ENCODE peak calls at places on chromosomes 7 and 10, in four cellular contexts. B is K562, Q is HepG2, D is GM12878. V is an unnamed sample.

GRCh38 chr10:109647627-109648026 is 275.7 kb downstream of the XPNPEP1 start:
- DNase-seq in B (no peak), D (no peak), Q (no peak), V (peak; percentile 11)

GRCh38 chr7:137975223-137975622 is 26.7 kb downstream of the CREB3L2 start:
- DNase-seq in D (no peak), Q (no peak), B (peak; percentile 61), V (no peak)

GRCh38 chr10:70476249-70477035 is 2.1 kb upstream of the PALD1 start:
- DNase-seq in D (no peak), B (no peak), Q (no peak), V (no peak)

GRCh38 chr10:16459428-16459939 is 22.7 kb downstream of the PTER start:
- DNase-seq in D (no peak), Q (no peak), B (no peak), V (no peak)

GRCh38 chr10:86651631-86652331 is 2.6 kb upstream of the OPN4 start:
- DNase-seq in D (no peak), B (no peak), Q (no peak), V (no peak)

GRCh38 chr10:49679480-49679893 is at the start of gene C10orf53:
- DNase-seq in B (peak; percentile 87), Q (no peak), D (no peak), V (no peak)

GRCh38 chr7:504221-505081 is 15.2 kb downstream of the PDGFA start:
- DNase-seq in B (no peak), D (no peak), Q (no peak), V (no peak)

GRCh38 chr10:125017547-125018298 is 75.8 kb downstream of the ZRANB1 start:
- DNase-seq in Q (no peak), D (no peak), B (no peak), V (no peak)

GRCh38 chr10:127940866-127941640 is 34.1 kb downstream of the PTPRE start:
- DNase-seq in D (no peak), B (no peak), Q (no peak), V (no peak)

GRCh38 chr7:137081694-137082093 is 213.2 kb downstream of the CHRM2 start:
- DNase-seq in Q (no peak), D (no peak), B (no peak), V (no peak)

GRCh38 chr10:131982796-131983195 is 1.1 kb upstream of the BNIP3 start:
- DNase-seq in D (no peak), B (no peak), Q (no peak), V (no peak)

DNA sequence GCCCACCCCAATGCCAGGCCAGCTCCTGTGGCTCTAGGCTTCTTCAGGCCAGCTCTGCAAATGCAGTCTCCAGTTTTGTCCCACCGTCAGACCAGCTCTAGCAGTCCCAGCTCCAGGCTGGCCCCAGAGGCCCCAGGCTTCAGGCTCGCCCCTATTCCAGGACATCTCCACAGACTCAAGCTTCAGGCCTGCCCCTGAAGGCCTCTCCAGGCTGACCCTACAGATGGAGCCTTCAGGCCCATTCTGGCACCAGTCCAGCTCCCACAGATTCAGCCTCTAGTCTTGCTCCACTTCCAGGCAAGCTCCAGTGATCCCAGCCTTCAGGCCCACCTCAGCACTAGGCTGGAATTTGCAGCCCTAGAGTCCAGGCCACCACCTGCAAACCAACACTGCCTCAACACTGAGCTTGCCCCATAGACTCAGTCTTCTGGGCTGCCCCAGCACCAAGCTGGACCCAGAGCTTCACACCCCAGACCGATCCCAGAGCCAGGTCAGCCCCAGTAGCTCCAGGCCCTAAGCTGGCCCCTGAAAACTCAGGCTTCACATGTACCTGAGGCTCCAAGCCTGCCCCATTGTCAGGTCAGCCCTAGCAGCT is 170.2 kb downstream of the ITGB1 start:
- DNase-seq in Q (no peak), D (no peak), B (no peak), V (no peak)
- TF ChIP-seq POLR2AphosphoS2 in Q (no peak), D (no peak), B (no peak), V (no peak)

GRCh38 chr7:70636169-70636568 is 495.8 kb upstream of the GALNT17 start:
- DNase-seq in Q (no peak), D (no peak), B (no peak), V (no peak)

GRCh38 chr7:70637726-70638125 is 494.2 kb upstream of the GALNT17 start:
- DNase-seq in Q (no peak), B (no peak), D (no peak), V (no peak)

GRCh38 chr7:70634610-70635068 is 497.3 kb upstream of the GALNT17 start:
- DNase-seq in B (peak; percentile 26), D (no peak), Q (no peak), V (no peak)

GRCh38 chr7:70634071-70634470 is 497.9 kb upstream of the GALNT17 start:
- DNase-seq in B (no peak), D (no peak), Q (no peak), V (no peak)

GRCh38 chr7:70635633-70636032 is 496.3 kb upstream of the GALNT17 start:
- DNase-seq in B (no peak), D (no peak), Q (no peak), V (no peak)
- TF ChIP-seq JUNB in B (no peak), D (no peak), Q (no peak), V (no peak)

GRCh38 chr7:44977956-44978355 is 859 bp downstream of the MYO1G start:
- DNase-seq in Q (no peak), D (no peak), B (no peak), V (no peak)

GRCh38 chr7:44976746-44977196 is 2.0 kb downstream of the MYO1G start:
- DNase-seq in B (no peak), D (no peak), Q (no peak), V (no peak)

GRCh38 chr7:44978511-44979366 is at the start of gene MYO1G:
- DNase-seq in B (no peak), Q (no peak), D (peak; percentile 88), V (no peak)

GRCh38 chr7:44976040-44976745 is 2.6 kb downstream of the MYO1G start:
- DNase-seq in Q (no peak), B (no peak), D (no peak), V (no peak)

DNA sequence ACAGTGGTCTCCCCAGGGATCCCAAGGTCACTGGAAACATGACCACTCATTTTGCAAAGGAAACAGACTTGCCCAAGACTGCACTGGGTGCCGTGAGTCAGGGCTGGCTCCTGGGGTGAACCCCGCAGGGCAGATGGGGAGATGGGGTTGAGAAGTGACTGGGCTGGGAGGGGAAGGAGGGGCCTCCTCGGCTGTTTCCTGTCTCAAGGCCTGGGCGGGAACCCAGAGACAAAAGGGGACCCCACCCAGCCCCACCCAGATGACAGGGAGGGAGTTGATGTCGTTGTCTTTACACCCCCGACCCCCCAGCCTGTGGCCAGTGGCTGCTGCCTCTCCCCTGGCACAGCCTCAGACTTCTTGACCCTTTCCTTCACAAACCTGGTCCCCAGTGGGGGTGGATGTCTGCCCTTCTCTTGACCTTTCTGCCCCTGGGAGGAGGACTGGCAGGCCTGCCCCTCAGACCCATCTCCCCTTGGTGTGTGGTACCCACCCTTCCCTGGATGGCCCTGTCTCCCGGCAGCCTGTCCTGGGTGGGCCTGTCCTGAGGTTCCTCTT is 1.4 kb downstream of the MYO1G start:
- DNase-seq in Q (no peak), B (no peak), D (no peak), V (no peak)
- TF ChIP-seq CHD4 in Q (no peak), B (no peak), D (no peak), V (no peak)

GRCh38 chr10:122338609-122339441 is 35.7 kb upstream of the PLEKHA1 start:
- DNase-seq in Q (no peak), B (no peak), D (no peak), V (no peak)

GRCh38 chr10:122333037-122333436 is 41.5 kb upstream of the PLEKHA1 start:
- DNase-seq in D (no peak), B (no peak), Q (no peak), V (no peak)

GRCh38 chr10:122336332-122336731 is 38.2 kb upstream of the PLEKHA1 start:
- DNase-seq in Q (no peak), B (no peak), D (no peak), V (peak; percentile 34)

GRCh38 chr10:122341141-122341810 is 33.2 kb upstream of the PLEKHA1 start:
- DNase-seq in D (no peak), B (no peak), Q (no peak), V (no peak)

GRCh38 chr10:122336961-122337360 is 37.5 kb upstream of the PLEKHA1 start:
- DNase-seq in D (no peak), B (no peak), Q (no peak), V (no peak)
- TF ChIP-seq POLR2AphosphoS2 in D (no peak), B (no peak), Q (no peak), V (no peak)

DNA sequence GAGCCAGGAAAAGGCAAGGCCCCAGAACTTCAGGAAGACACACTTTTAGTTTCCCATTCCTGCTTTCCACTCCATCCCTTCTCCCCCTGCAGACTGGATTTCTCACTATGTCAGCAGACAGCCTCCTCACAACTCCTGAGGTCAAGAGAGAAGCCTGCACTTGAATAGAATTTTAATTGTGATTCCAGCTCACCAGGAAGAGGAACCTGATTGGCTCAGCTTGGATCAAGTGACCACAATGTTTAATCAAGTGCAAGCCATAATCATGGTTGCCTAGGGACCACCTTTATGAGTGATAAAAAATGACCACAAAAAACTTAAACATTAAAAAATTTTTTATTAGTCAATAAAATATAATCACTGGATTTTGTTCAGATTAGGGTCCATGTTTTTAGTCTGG is 244.7 kb upstream of the RHOBTB1 start:
- DNase-seq in B (no peak), Q (no peak), D (no peak), V (no peak)
- TF ChIP-seq JUNB in B (no peak), Q (no peak), D (no peak), V (no peak)

GRCh38 chr7:130998993-130999602 is 265.1 kb upstream of the KLF14 start:
- DNase-seq in B (no peak), D (no peak), Q (peak; percentile 35), V (no peak)
- TF ChIP-seq CHD4 in B (no peak), D (no peak), Q (no peak), V (no peak)

GRCh38 chr7:37826825-37827224 is 21.6 kb upstream of the NME8 start:
- DNase-seq in Q (no peak), B (no peak), D (no peak), V (no peak)

GRCh38 chr7:37822946-37823345 is 25.5 kb upstream of the NME8 start:
- DNase-seq in D (no peak), Q (no peak), B (no peak), V (no peak)

GRCh38 chr7:37820708-37821468 is 27.5 kb upstream of the NME8 start:
- DNase-seq in B (no peak), D (no peak), Q (no peak), V (no peak)

GRCh38 chr7:37824987-37825509 is 23.3 kb upstream of the NME8 start:
- DNase-seq in D (no peak), B (no peak), Q (no peak), V (no peak)
- TF ChIP-seq POLR2AphosphoS2 in D (no peak), B (no peak), Q (no peak), V (no peak)

GRCh38 chr7:135847242-135847641 is 98.6 kb upstream of the FAM180A start:
- DNase-seq in D (no peak), B (no peak), Q (no peak), V (no peak)
- TF ChIP-seq JUNB in D (no peak), B (no peak), Q (no peak), V (no peak)

DNA sequence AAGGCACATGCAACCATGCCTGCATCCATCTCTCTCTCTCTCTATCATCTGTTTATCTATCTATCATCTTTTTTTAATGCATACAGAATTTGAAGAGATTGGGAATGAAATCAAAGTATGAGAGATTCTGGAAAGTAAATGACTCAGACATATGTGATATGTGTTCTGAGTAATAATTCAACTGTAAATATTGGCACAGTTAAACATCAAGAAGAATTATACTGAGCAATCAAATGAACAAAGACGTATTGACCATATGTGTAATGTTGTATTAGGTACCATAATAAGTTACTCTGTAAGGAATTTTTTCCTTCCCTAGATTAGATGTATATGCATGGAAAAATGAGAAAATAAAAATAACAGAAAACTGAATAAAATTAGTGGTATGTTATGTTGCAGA is 108.3 kb downstream of the SUGCT start:
- DNase-seq in D (no peak), Q (no peak), B (no peak), V (no peak)
- TF ChIP-seq CHD4 in D (no peak), Q (no peak), B (no peak), V (no peak)